ENCODE peak calls at places on chromosome 18, in eight cellular contexts. B is H9, Q is cardiac muscle cell, A is fibroblast of pulmonary artery, J is lower lobe of right lung, K is astrocyte of the spinal cord, L is BJ, V is BE2C. P is an unnamed sample.

GRCh38 chr18:76620326-76620813 is 125.3 kb upstream of the ZNF516 start:
- DNase-seq in J (peak), A (peak), L (no peak), K (peak), Q (peak), V (no peak), B (peak), P (peak)

GRCh38 chr18:79479114-79479760 is 83.5 kb downstream of the NFATC1 start:
- DNase-seq in J (no peak), L (no peak), Q (no peak), A (no peak), B (no peak), K (no peak), V (no peak), P (no peak)

GRCh38 chr18:5159080-5159479 is 38.0 kb downstream of the AKAIN1 start:
- DNase-seq in L (no peak), Q (no peak), V (no peak), K (no peak), J (no peak), B (no peak), A (no peak), P (no peak)

GRCh38 chr18:59565957-59566356 is 131.3 kb downstream of the CCBE1 start:
- DNase-seq in B (no peak), A (peak), J (no peak), L (no peak), Q (no peak), K (no peak), V (no peak), P (no peak)

GRCh38 chr18:3593381-3593903 is 143.5 kb downstream of the TGIF1 start:
- DNase-seq in J (no peak), B (no peak), A (peak), K (peak), Q (no peak), L (peak), V (peak), P (peak)

GRCh38 chr18:10713400-10713799 is 187.6 kb downstream of the NAPG start:
- DNase-seq in Q (peak), V (no peak), L (no peak), A (no peak), B (no peak), J (no peak), K (no peak), P (no peak)

GRCh38 chr18:29154196-29154757 is 977.3 kb upstream of the CDH2 start:
- DNase-seq in J (no peak), A (peak), Q (no peak), K (peak), L (no peak), B (no peak), V (no peak), P (peak)

GRCh38 chr18:812673-813404 is 797 bp upstream of the YES1 start:
- DNase-seq in Q (no peak), J (peak), L (peak), V (no peak), A (peak), B (peak), K (peak), P (peak)

GRCh38 chr18:2894131-2894840 is 47.5 kb downstream of the EMILIN2 start:
- DNase-seq in K (no peak), V (no peak), B (no peak), A (no peak), J (no peak), Q (peak), L (no peak), P (no peak)

GRCh38 chr18:28651298-28651697 is 474.4 kb upstream of the CDH2 start:
- DNase-seq in Q (no peak), K (no peak), B (no peak), V (no peak), J (no peak), L (no peak), A (no peak), P (no peak)

GRCh38 chr18:40367576-40367975 is 1587.5 kb upstream of the PIK3C3 start:
- DNase-seq in V (no peak), A (no peak), K (no peak), J (no peak), Q (no peak), B (no peak), L (no peak), P (peak)

GRCh38 chr18:74819433-74820059 is 221.9 kb downstream of the ZNF407 start:
- DNase-seq in L (no peak), B (peak), K (no peak), V (peak), Q (peak), A (peak), J (no peak), P (peak)

DNA sequence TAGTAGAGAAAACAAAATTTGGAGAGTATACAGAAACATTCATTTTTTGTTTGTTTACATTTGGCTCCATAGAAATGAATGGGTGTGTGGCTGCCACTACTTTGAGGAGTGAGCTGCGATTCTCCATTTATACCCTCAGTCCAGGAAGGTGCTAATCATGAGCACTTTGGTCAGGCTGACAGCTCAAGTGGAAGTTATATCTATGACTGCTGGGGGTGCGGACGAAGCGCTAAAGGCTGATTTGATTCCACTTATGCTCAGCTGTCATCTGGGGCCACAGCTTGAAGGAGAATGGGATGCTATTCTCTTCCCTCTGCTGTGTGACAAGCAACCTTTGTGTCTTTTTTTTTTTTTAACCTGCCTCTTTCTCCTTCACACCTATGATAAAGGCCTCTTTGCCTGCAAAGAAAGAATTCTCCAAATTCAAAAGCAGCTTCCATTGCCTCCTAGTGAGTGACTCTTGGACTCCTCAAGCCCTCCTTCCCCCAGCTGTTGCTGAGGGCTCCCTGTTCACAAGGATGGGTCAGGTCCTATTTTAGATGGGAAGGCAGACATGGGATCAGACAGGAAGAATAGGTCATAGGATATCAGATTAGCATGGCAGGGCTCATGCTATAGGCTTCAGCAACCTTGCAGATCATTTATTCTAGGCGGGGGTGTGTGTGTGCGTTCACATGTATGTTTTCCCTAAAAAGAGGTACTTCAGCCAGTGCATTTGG is 201.6 kb downstream of the SETBP1 start:
- DNase-seq in A (no peak), Q (peak), L (no peak), J (no peak), K (no peak), V (no peak), B (no peak), P (no peak)
- TF ChIP-seq CTCF in A (no peak), Q (no peak), L (no peak), J (no peak), K (no peak), V (no peak), B (no peak), P (no peak)

DNA sequence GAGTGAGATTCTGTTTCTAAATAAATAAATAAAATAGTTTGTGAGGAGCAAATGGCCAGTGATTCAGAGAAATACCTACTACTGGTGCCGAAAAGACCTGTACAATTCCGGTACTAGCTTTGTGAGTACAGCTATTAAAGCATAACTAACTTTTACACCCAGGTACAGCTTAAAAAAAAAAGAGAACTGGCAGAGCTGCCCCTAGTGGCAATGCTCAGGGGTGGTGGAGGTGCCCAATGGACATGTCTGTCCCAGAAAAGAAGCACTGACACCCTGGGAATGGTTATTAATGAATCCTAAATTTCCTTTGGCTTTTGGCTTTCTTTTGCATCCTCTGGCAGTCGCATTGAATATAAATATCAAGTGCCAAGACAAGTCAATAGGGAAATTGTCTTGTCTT is 87.0 kb downstream of the LIPG start:
- DNase-seq in A (no peak), J (no peak), Q (no peak), K (no peak), B (no peak), L (no peak), V (no peak), P (no peak)
- TF ChIP-seq CTCF in A (no peak), J (no peak), Q (no peak), K (no peak), B (peak), L (no peak), V (peak), P (peak)

GRCh38 chr18:49464718-49465598 is 4.5 kb upstream of the DYM start:
- DNase-seq in J (no peak), Q (peak), A (peak), B (peak), V (no peak), K (peak), L (no peak), P (no peak)
- TF ChIP-seq CTCF in J (no peak), Q (no peak), A (no peak), B (no peak), V (no peak), K (no peak), L (no peak), P (no peak)

GRCh38 chr18:33839452-33840225 is 261.6 kb downstream of the ASXL3 start:
- DNase-seq in A (peak), B (no peak), L (no peak), J (no peak), K (peak), Q (peak), V (peak), P (peak)
- TF ChIP-seq CTCF in A (peak), B (peak), L (peak), J (peak), K (peak), Q (peak), V (peak), P (peak)

P was measured in epithelial cell of esophagus.